ENCODE peak calls at places on chromosome 10, in six cellular contexts. One of them, this sample, is unnamed.

GRCh38 chr10:67527351-67527750 is 168.6 kb downstream of the CTNNA3 start:
- DNase-seq in IMR-90: no peak
- DNase-seq in globus pallidus: no peak
- DNase-seq in GM10248: no peak
- DNase-seq in NCI-H1092 treated with DMSO at 0.1 percent for 48 hours: no peak
- DNase-seq in stromal cell of bone marrow: no peak
- DNase-seq in this sample: no peak

GRCh38 chr10:132102071-132102716 is 36.4 kb downstream of the JAKMIP3 start:
- DNase-seq in NCI-H1092 treated with DMSO at 0.1 percent for 48 hours: no peak
- DNase-seq in IMR-90: no peak
- DNase-seq in globus pallidus: no peak
- DNase-seq in GM10248: no peak
- DNase-seq in stromal cell of bone marrow: no peak
- DNase-seq in this sample: no peak

GRCh38 chr10:114684085-114684821 is 26.2 kb upstream of the ABLIM1 start:
- DNase-seq in IMR-90: peak
- DNase-seq in stromal cell of bone marrow: peak
- DNase-seq in GM10248: no peak
- DNase-seq in globus pallidus: peak
- DNase-seq in NCI-H1092 treated with DMSO at 0.1 percent for 48 hours: no peak
- DNase-seq in this sample: peak

GRCh38 chr10:123154943-123155505 is 822 bp downstream of the BUB3 start:
- DNase-seq in NCI-H1092 treated with DMSO at 0.1 percent for 48 hours: no peak
- DNase-seq in globus pallidus: no peak
- DNase-seq in GM10248: no peak
- DNase-seq in stromal cell of bone marrow: peak
- DNase-seq in IMR-90: peak
- DNase-seq in this sample: no peak

GRCh38 chr10:13043520-13043919 is 42.0 kb upstream of the CCDC3 start:
- DNase-seq in globus pallidus: no peak
- DNase-seq in IMR-90: no peak
- DNase-seq in GM10248: no peak
- DNase-seq in NCI-H1092 treated with DMSO at 0.1 percent for 48 hours: no peak
- DNase-seq in stromal cell of bone marrow: no peak
- DNase-seq in this sample: no peak

GRCh38 chr10:97540669-97541500 is 31.7 kb upstream of the ANKRD2 start:
- DNase-seq in NCI-H1092 treated with DMSO at 0.1 percent for 48 hours: no peak
- DNase-seq in globus pallidus: no peak
- DNase-seq in GM10248: no peak
- DNase-seq in stromal cell of bone marrow: no peak
- DNase-seq in IMR-90: no peak
- DNase-seq in this sample: no peak

GRCh38 chr10:122164815-122165491 is 106.1 kb upstream of the BTBD16 start:
- DNase-seq in stromal cell of bone marrow: no peak
- DNase-seq in IMR-90: no peak
- DNase-seq in GM10248: no peak
- DNase-seq in NCI-H1092 treated with DMSO at 0.1 percent for 48 hours: no peak
- DNase-seq in globus pallidus: no peak
- DNase-seq in this sample: no peak

GRCh38 chr10:32961892-32962369 is 3.9 kb upstream of the ITGB1 start:
- DNase-seq in GM10248: no peak
- DNase-seq in IMR-90: peak
- DNase-seq in globus pallidus: peak
- DNase-seq in NCI-H1092 treated with DMSO at 0.1 percent for 48 hours: no peak
- DNase-seq in stromal cell of bone marrow: peak
- DNase-seq in this sample: peak

GRCh38 chr10:63634488-63635090 is 113.4 kb downstream of the REEP3 start:
- DNase-seq in GM10248: no peak
- DNase-seq in stromal cell of bone marrow: no peak
- DNase-seq in IMR-90: no peak
- DNase-seq in globus pallidus: no peak
- DNase-seq in NCI-H1092 treated with DMSO at 0.1 percent for 48 hours: no peak
- DNase-seq in this sample: no peak